ENCODE peak calls at places on chromosomes 1 and 21, in four cellular contexts. N is GM12878, J is K562, I is H1. C is an unnamed sample.

GRCh38 chr1:35832515-35832914 is 24.7 kb downstream of the AGO4 start:
- DNase-seq in I (no peak), N (no peak), J (no peak), C (no peak)

GRCh38 chr1:204688776-204689175 is 3.2 kb upstream of the LRRN2 start:
- DNase-seq in J (no peak), N (no peak), I (no peak), C (no peak)

GRCh38 chr1:212205843-212206242 is 79.4 kb upstream of the PPP2R5A start:
- DNase-seq in J (peak; percentile 52), I (no peak), N (no peak), C (no peak)

GRCh38 chr1:93552751-93553455 is 105.0 kb downstream of the FNBP1L start:
- DNase-seq in J (peak; percentile 22), N (no peak), I (no peak), C (peak; percentile 22)

GRCh38 chr1:169110691-169111447 is 4.4 kb downstream of the ATP1B1 start:
- DNase-seq in N (no peak), I (no peak), J (no peak), C (peak; percentile 38)

GRCh38 chr1:40839943-40840335 is 22.2 kb downstream of the CITED4 start:
- DNase-seq in I (no peak), J (no peak), N (no peak), C (no peak)

GRCh38 chr1:78649628-78650027 is at the start of gene IFI44:
- DNase-seq in J (no peak), N (peak; percentile 75), I (no peak), C (peak; percentile 3)

GRCh38 chr21:45825209-45825602 is 156.4 kb upstream of the COL6A1 start:
- DNase-seq in I (no peak), J (no peak), N (no peak), C (no peak)

GRCh38 chr1:17696417-17697301 is 58.5 kb upstream of the ACTL8 start:
- DNase-seq in I (peak; percentile 17), J (no peak), N (no peak), C (no peak)

GRCh38 chr1:91736999-91737615 is 148.8 kb downstream of the TGFBR3 start:
- DNase-seq in I (peak; percentile 29), J (no peak), N (no peak), C (no peak)

GRCh38 chr1:223652436-223652901 is 13.0 kb downstream of the CAPN8 start:
- DNase-seq in J (no peak), N (no peak), I (no peak), C (peak; percentile 15)
- H3K79me2 ChIP-seq in J (no peaks in the 10 kb centered on the region), N (no peaks in the 10 kb centered on the region), I (no peaks in the 10 kb centered on the region), C (no peaks in the 10 kb centered on the region)

DNA sequence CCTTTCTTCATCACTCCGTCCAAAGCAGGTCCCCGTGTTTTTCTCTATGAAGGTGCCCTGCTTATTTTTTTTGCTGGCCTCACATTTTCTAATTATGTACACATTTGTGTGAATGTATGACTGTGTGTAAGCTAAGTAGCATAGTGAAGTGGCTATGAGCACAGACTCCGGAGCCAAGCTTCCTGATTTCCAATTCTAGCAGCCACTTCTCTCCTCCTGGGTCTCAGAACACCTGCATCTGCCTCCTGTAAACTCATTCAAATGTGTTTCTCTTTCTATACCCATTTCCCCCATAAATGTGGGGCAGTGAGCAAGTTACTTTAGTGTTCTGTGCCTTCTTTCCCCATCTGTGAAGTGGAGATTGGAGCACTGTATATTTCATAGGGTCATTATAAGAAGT is 2.1 kb downstream of the SLAMF6 start:
- DNase-seq in J (no peak), N (no peak), I (no peak), C (no peak)
- TF ChIP-seq NRF1 in J (no peak), N (no peak), I (no peak), C (no peak)

GRCh38 chr1:15288173-15288926 is 41.3 kb downstream of the FHAD1 start:
- DNase-seq in I (no peak), J (no peak), N (no peak), C (no peak)

GRCh38 chr1:15287591-15287990 is 40.6 kb downstream of the FHAD1 start:
- DNase-seq in I (no peak), J (no peak), N (no peak), C (no peak)

GRCh38 chr1:15289251-15289651 is 42.2 kb downstream of the FHAD1 start:
- DNase-seq in J (no peak), I (no peak), N (no peak), C (no peak)

GRCh38 chr1:15287035-15287434 is 40.0 kb downstream of the FHAD1 start:
- DNase-seq in J (no peak), I (no peak), N (no peak), C (no peak)

DNA sequence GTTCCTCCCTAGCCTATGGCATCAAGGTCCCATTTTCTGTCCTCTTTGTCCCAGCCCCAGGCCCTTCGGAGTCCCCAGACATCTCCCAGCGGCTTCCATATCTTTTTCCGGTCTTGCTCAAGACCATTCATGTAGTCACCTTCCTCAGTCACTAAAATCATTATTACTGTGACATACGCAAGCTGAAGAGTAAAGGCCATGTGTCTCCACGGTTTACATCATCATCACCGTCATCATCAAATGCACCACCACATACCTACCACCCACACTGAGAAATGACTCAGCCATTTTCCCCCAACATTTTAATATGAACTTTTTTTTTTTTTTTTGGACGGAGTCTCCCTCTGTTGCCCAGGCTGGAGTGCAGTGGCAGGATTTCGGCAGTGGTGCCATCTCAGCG is 43.4 kb downstream of the FHAD1 start:
- DNase-seq in I (no peak), J (peak; percentile 25), N (no peak), C (no peak)
- H3K27ac ChIP-seq in I (no peak overlapping the region), J (peak overlapping the region; percentile 11), N (no peak overlapping the region), C (no peak overlapping the region)

GRCh38 chr1:110872745-110873435 is at the start of gene CD53:
- DNase-seq in N (peak; percentile 78), J (peak; percentile 58), I (no peak), C (no peak)

GRCh38 chr1:110874303-110875215 is 1.6 kb downstream of the CD53 start:
- DNase-seq in N (no peak), J (no peak), I (no peak), C (no peak)

GRCh38 chr1:110873856-110874255 is 908 bp downstream of the CD53 start:
- DNase-seq in J (no peak), N (no peak), I (no peak), C (no peak)

GRCh38 chr1:110870721-110871388 is 2.1 kb upstream of the CD53 start:
- DNase-seq in J (no peak), I (no peak), N (no peak), C (no peak)

DNA sequence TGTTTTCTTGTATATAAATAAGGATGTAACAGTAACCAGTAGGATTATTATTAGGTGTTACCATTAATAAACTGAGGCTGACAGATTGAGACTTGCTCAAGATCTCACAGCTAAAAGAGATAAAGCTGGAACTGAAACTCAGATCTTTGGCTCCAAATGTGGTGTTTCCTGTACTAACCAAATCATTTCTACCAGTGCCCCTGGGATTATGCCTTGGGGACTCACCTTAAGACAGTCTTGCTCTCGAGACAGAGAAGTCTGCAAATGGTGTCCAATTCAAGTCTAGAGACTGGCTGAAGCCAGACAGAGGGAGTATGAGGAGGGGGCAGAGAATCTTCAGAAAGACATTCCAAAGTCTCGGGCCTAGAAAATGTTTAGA is 593 bp upstream of the CD53 start:
- DNase-seq in I (no peak), N (peak; percentile 78), J (no peak), C (no peak)
- H3K79me2 ChIP-seq in I (no peaks in the 10 kb centered on the region), N (peaks cover 72% of the 10 kb centered on the region), J (peaks cover 45% of the 10 kb centered on the region), C (no peaks in the 10 kb centered on the region)

DNA sequence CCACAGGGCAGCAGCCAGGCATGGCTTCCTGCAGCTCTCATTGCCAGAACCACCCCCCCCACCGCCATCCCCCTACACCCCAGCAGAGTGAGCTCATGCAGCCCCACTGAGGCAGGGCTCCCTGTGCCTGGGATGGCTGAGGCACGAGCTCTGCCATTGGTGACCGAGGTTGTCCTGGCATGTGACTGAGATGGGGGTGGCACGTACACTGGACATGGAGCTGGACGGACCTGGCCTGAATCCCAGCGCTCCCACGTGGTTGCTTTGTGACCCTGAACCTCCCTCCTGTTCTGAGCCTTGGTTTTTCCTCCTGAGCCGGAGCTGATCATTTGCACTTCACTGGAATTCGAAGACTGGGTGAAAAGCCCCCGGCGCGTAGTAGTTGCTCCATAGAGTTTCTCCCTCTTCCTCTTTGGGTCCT is 28.3 kb downstream of the ALPL start:
- DNase-seq in J (no peak), I (no peak), N (no peak), C (no peak)
- TF ChIP-seq NRF1 in J (no peak), I (no peak), N (no peak), C (no peak)

GRCh38 chr21:41217656-41218380 is 49.9 kb downstream of the BACE2 start:
- DNase-seq in N (no peak), J (peak; percentile 51), I (no peak), C (no peak)
- H3K27ac ChIP-seq in N (no peak overlapping the region), J (no peak overlapping the region), I (no peak overlapping the region), C (no peak overlapping the region)

GRCh38 chr1:42916839-42917495 is 41.7 kb downstream of the SLC2A1 start:
- DNase-seq in I (no peak), J (no peak), N (no peak), C (no peak)

GRCh38 chr1:42914092-42914625 is 44.5 kb downstream of the SLC2A1 start:
- DNase-seq in I (no peak), J (no peak), N (no peak), C (no peak)

GRCh38 chr1:42915456-42915855 is 43.2 kb downstream of the SLC2A1 start:
- DNase-seq in I (no peak), N (no peak), J (no peak), C (no peak)

GRCh38 chr1:42910985-42911384 is 47.7 kb downstream of the SLC2A1 start:
- DNase-seq in J (no peak), N (no peak), I (no peak), C (no peak)

DNA sequence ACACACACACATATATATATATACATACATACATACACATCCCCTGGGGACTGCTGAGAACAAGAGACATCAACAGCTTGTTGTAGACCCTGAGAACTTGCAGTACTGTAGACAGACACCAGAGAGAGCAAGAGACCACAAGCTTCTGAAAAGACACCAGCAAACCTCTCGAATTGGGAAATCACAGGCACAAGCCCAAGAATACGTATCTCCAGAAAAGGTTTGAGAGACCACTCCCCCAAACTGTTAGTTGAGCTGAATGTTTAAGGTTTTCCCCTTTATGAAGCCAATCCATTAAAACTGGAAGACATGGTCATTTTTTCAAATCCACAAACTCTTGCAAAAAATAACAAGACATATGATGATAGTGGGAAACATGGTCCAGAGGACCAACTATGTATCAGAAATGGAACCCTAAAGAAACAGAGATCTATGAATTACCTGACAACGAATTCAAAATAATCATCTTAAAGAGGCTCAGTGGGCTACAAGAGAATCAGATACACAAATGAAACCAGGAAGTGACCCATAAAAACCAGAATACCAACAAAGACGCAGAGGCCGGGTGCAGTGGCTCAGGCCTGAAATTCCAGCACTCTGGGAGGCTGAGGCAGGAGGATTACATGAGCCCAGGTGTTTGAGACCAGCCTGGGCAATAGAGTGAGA is 45.1 kb downstream of the SLC2A1 start:
- DNase-seq in N (peak; percentile 64), I (peak; percentile 44), J (peak; percentile 71), C (peak; percentile 67)
- H3K79me2 ChIP-seq in N (no peaks in the 10 kb centered on the region), I (no peaks in the 10 kb centered on the region), J (no peaks in the 10 kb centered on the region), C (no peaks in the 10 kb centered on the region)

GRCh38 chr1:80973101-80973500 is 827.6 kb upstream of the ADGRL2 start:
- DNase-seq in J (no peak), I (no peak), N (no peak), C (no peak)
- TF ChIP-seq NRF1 in J (no peak), I (no peak), N (no peak), C (no peak)